ENCODE peak calls at places on chromosomes 12 and 14, in four cellular contexts. N, G, Q and U are unnamed samples.

GRCh38 chr14:51596473-51596870 is 55.2 kb upstream of the FRMD6 start:
- DNase-seq in G (no peak), N (no peak), Q (no peak), U (no peak)

GRCh38 chr12:48356041-48356768 is 5.5 kb upstream of the ZNF641 start:
- DNase-seq in N (no peak), G (no peak), Q (no peak), U (no peak)

GRCh38 chr14:80926706-80927384 is 14.7 kb downstream of the CEP128 start:
- DNase-seq in Q (no peak), N (no peak), G (no peak), U (no peak)

GRCh38 chr12:107474639-107475539 is 210.7 kb upstream of the PWP1 start:
- DNase-seq in G (no peak), N (no peak), Q (no peak), U (no peak)

GRCh38 chr12:117037296-117038022 is 61.8 kb downstream of the TESC start:
- DNase-seq in G (no peak), N (no peak), Q (no peak), U (no peak)

GRCh38 chr14:65686761-65687160 is 274.2 kb downstream of the FUT8 start:
- DNase-seq in Q (no peak), G (no peak), N (peak), U (no peak)

GRCh38 chr14:104599446-104599845 is 5.1 kb downstream of the TMEM179 start:
- DNase-seq in Q (no peak), N (no peak), G (no peak), U (no peak)

GRCh38 chr14:23694085-23694975 is 58.2 kb downstream of the DHRS2 start:
- DNase-seq in G (no peak), N (no peak), Q (peak), U (peak)

GRCh38 chr14:35254736-35255135 is 37.4 kb upstream of the PSMA6 start:
- DNase-seq in N (no peak), G (peak), Q (no peak), U (no peak)

GRCh38 chr12:95574799-95575452 is 23.6 kb upstream of the USP44 start:
- DNase-seq in Q (peak), G (no peak), N (no peak), U (no peak)

GRCh38 chr14:37403656-37404055 is 191.4 kb downstream of the FOXA1 start:
- DNase-seq in Q (no peak), G (no peak), N (no peak), U (no peak)

GRCh38 chr12:129310346-129310745 is 457.1 kb downstream of the GLT1D1 start:
- DNase-seq in G (no peak), Q (no peak), N (no peak), U (no peak)

GRCh38 chr12:70045036-70045435 is 198.2 kb upstream of the CNOT2 start:
- DNase-seq in G (no peak), N (no peak), Q (no peak), U (no peak)

GRCh38 chr14:91367173-91368171 is 50.1 kb downstream of the CCDC88C start:
- DNase-seq in G (peak), N (no peak), Q (no peak), U (no peak)

GRCh38 chr12:110266381-110266909 is 14.6 kb upstream of the ATP2A2 start:
- DNase-seq in G (no peak), Q (no peak), N (no peak), U (no peak)

GRCh38 chr12:130705174-130705880 is 10.8 kb downstream of the RIMBP2 start:
- DNase-seq in G (no peak), N (no peak), Q (no peak), U (no peak)

GRCh38 chr12:96720363-96720705 is 186.7 kb upstream of the NEDD1 start:
- DNase-seq in G (no peak), Q (no peak), N (no peak), U (no peak)

GRCh38 chr12:100555722-100556121 is 17.8 kb upstream of the GAS2L3 start:
- DNase-seq in N (no peak), Q (no peak), G (no peak), U (no peak)

GRCh38 chr12:69440886-69441285 is 29.3 kb upstream of the FRS2 start:
- DNase-seq in G (no peak), N (no peak), Q (no peak), U (no peak)

GRCh38 chr12:57214398-57214781 is 2.2 kb upstream of the NXPH4 start:
- DNase-seq in G (no peak), N (peak), Q (no peak), U (peak)

GRCh38 chr12:88703790-88704189 is 123.5 kb upstream of the KITLG start:
- DNase-seq in G (no peak), Q (no peak), N (no peak), U (no peak)

GRCh38 chr12:131402781-131403396 is 308.0 kb upstream of the SFSWAP start:
- DNase-seq in N (no peak), G (no peak), Q (no peak), U (no peak)

GRCh38 chr12:96193725-96194571 is at the start of gene ELK3:
- DNase-seq in N (peak), G (no peak), Q (no peak), U (no peak)

GRCh38 chr14:22596354-22596879 is 1.7 kb upstream of the ABHD4 start:
- DNase-seq in N (no peak), Q (no peak), G (no peak), U (no peak)

GRCh38 chr12:99271071-99271470 is 376.5 kb upstream of the GARIN6 start:
- DNase-seq in N (no peak), G (no peak), Q (no peak), U (no peak)

GRCh38 chr12:116265361-116266128 is 11.9 kb downstream of the MED13L start:
- DNase-seq in G (no peak), N (no peak), Q (no peak), U (no peak)

GRCh38 chr12:122825773-122826724 is 9.2 kb upstream of the HIP1R start:
- DNase-seq in N (no peak), Q (no peak), G (no peak), U (no peak)

GRCh38 chr14:75610839-75611238 is 32.4 kb downstream of the FLVCR2 start:
- DNase-seq in Q (no peak), G (no peak), N (no peak), U (no peak)

GRCh38 chr12:104863549-104863948 is 94.5 kb downstream of the SLC41A2 start:
- DNase-seq in Q (no peak), N (no peak), G (no peak), U (no peak)

GRCh38 chr14:60670994-60671393 is 21.7 kb upstream of the SIX1 start:
- DNase-seq in G (no peak), N (no peak), Q (no peak), U (no peak)

GRCh38 chr12:117901631-117902030 is 67.2 kb downstream of the KSR2 start:
- DNase-seq in N (no peak), Q (no peak), G (no peak), U (no peak)

DNA sequence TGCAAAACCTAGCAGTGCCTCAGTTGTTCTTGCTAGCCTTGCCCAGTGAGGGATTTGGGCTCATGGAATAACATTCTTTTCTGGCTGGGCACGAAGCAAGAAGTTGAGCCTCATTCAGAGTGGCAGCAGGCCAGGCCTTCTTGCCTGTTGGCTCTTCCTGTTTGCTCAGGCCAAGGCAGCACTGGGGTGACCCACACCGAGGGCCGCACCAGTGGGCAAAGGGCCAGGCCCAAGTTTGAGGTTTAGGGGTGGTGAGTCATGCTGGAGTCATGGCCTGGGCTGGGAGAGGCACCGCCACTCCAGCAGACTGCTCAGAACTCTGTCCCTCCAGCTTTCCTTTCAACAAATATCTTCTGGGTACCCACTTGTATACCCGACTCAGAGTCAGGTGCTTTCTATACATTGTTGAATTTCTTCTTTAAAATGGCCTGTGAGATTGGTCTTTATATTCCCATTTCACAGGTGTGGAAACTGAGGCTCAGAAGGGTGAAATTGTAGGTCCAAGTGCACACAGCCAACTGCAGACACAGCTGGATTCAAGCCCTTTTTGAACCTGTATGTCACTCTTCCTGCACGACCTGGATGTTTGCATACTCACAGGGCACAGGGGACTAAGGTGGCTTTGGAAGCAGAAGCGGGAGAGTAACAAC is 279.4 kb downstream of the FOXN3 start:
- DNase-seq in G (no peak), N (no peak), Q (peak), U (no peak)
- TF ChIP-seq ZNF274 in G (no peak), N (no peak), Q (no peak), U (no peak)

DNA sequence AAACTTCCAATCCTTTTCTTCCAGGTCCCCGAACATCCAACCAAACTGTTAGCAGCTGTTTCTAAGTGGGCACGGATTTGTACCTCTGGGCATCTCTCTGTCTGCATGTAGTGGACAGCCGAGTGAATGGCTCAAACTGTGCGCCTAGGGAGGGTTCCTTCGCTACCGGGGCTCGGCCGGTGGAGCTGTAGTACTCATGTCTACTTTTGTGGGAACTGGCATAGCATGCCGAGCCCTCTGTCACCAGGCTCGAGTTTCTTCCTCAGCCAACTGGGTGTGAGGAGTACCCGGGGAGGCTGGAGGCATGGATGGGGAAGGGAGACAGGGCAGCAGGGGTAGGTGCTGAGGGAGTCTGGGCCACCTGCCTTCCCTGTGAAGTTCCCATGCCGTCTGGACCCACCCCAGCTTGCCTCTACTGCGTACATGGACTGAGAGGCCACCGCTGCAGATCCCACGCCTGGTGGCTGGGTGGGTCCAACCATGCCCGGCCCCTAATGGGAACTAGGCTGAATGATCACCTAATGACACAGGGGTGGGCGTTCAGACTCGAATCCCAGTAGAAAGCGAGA is 23.0 kb downstream of the TNFAIP2 start:
- DNase-seq in Q (no peak), N (no peak), G (no peak), U (no peak)
- H3K9ac ChIP-seq in Q (no peak), N (no peak), G (no peak), U (no peak)

DNA sequence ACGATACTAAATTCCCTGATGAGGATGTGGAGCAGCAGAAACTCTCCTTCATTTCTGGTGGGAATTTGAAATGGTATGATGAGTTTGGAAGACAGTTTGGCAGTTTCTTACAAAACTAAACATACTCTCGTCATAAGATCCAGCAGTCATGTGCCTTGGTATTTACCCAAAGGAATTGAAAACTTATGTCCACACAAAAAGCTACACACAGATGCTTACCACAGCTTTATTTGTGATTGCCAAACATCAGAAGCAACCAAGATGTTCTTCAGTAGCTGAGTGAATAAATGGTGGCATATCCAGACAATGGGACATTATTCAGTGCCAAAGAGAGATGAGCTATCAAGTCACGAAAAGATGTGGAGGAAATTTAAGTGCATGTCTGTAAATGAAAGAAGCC is 10.7 kb upstream of the APOLD1 start:
- DNase-seq in N (no peak), G (no peak), Q (no peak), U (no peak)
- TF ChIP-seq ZNF274 in N (no peak), G (no peak), Q (no peak), U (no peak)

GRCh38 chr12:90299121-90299520 is 590.5 kb upstream of the ATP2B1 start:
- DNase-seq in G (peak), N (no peak), Q (no peak), U (no peak)

GRCh38 chr12:90301734-90302133 is 593.1 kb upstream of the ATP2B1 start:
- DNase-seq in N (no peak), G (no peak), Q (no peak), U (no peak)

GRCh38 chr12:90295858-90296257 is 587.2 kb upstream of the ATP2B1 start:
- DNase-seq in G (no peak), Q (no peak), N (no peak), U (no peak)

GRCh38 chr12:90301095-90301494 is 592.5 kb upstream of the ATP2B1 start:
- DNase-seq in Q (no peak), G (no peak), N (no peak), U (no peak)

GRCh38 chr12:90298289-90298948 is 589.8 kb upstream of the ATP2B1 start:
- DNase-seq in G (no peak), Q (no peak), N (no peak), U (no peak)
- H3K9ac ChIP-seq in G (no peak), Q (no peak), N (no peak), U (no peak)

GRCh38 chr12:28253175-28253641 is 63.0 kb downstream of the CCDC91 start:
- DNase-seq in N (no peak), G (peak), Q (no peak), U (no peak)

GRCh38 chr12:28257411-28257810 is 67.2 kb downstream of the CCDC91 start:
- DNase-seq in G (no peak), N (no peak), Q (no peak), U (no peak)

DNA sequence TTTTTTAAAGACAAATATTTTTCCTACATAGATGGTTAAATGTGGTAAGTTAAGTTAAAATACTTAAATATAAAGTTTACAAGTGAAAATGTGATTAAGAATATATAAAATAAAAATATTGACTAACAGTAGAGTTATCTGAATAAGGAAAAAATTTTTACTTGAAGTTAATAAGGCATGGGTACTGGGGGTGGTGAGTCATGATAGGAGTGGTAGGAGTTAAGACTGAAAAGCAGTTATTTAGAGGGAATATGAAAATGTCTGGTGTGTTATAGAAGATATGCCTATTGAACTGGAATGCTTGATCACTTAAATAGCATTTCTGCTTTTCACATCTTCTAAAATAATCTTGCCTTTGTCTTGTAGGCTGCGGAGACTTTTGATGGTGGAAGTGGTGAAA is 68.7 kb downstream of the CCDC91 start:
- DNase-seq in G (no peak), N (no peak), Q (no peak), U (no peak)
- TF ChIP-seq ZNF274 in G (no peak), N (no peak), Q (no peak), U (no peak)

DNA sequence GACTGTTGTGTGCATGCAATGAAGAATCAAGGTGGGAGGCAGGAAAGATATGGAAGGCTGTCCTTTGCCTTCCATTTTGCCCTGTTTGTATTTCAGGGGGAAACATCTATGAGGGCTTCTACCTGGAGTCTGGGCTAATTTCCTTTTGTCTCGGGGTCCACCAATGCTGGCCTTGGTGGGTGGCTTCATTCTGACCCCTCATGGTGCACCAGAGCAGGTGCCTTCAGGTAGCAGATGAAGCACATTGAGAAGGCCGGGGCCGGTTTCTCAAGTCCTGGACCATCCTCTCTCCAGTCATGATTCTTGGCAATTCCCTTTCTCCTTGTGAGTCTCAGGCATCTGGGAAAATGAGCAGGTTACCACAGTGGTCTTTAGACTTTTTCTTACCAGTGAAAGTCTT is 47.2 kb downstream of the RPH3A start:
- DNase-seq in G (no peak), Q (no peak), N (no peak), U (no peak)
- H3K9ac ChIP-seq in G (no peak), Q (no peak), N (no peak), U (no peak)

GRCh38 chr12:94561943-94562411 is 88.4 kb downstream of the TMCC3 start:
- DNase-seq in Q (no peak), N (no peak), G (peak), U (no peak)
- TF ChIP-seq ZNF274 in Q (no peak), N (no peak), G (no peak), U (no peak)

GRCh38 chr12:108516511-108517275 is 1.6 kb downstream of the FICD start:
- DNase-seq in Q (no peak), G (no peak), N (no peak), U (no peak)
- H3K9ac ChIP-seq in Q (no peak), G (peak), N (no peak), U (no peak)

GRCh38 chr14:59374048-59374447 is 91.1 kb downstream of the GPR135 start:
- DNase-seq in N (no peak), G (no peak), Q (no peak), U (no peak)

GRCh38 chr14:59376691-59377090 is 88.5 kb downstream of the GPR135 start:
- DNase-seq in N (no peak), G (no peak), Q (no peak), U (no peak)

GRCh38 chr14:59371762-59372161 is 93.4 kb downstream of the GPR135 start:
- DNase-seq in Q (no peak), G (no peak), N (no peak), U (no peak)

GRCh38 chr14:59377991-59378720 is 87.0 kb downstream of the GPR135 start:
- DNase-seq in Q (no peak), N (no peak), G (no peak), U (no peak)

DNA sequence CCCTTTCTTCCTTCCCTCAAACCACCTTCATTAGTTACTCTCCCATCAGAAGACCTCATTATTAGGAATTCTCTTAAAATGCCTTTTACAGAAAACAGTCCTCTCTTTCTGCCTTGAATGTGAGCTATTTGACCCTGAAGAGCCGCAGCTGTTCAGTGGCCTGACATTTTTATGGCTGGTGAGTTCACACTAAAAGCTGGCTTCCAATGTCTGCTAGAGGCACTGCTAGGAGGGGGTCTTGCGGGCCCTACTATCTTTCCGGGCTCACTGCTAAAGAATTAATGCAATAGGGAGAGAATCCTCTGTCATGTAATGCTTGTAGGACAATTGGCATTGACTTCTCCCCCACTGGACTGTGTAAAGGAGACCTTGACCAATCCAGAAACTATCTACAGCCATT is 87.7 kb downstream of the GPR135 start:
- DNase-seq in Q (no peak), G (no peak), N (no peak), U (no peak)
- TF ChIP-seq ZNF274 in Q (no peak), G (no peak), N (no peak), U (no peak)

GRCh38 chr12:59626382-59626781 is 30.6 kb downstream of the SLC16A7 start:
- DNase-seq in N (no peak), Q (no peak), G (no peak), U (no peak)
- H3K9ac ChIP-seq in N (no peak), Q (no peak), G (no peak), U (no peak)